ENCODE peak calls at places on chromosome 21, in nine cellular contexts. U is neural progenitor cell, P is fibroblast of lung, W is mammary epithelial cell, Q is HCT116, C is H1, I is GM23338, Y is endothelial cell of umbilical vein, V is K562. B is an unnamed sample. For H3K36me3, the result is how much of the 10 kb centered on the place peaks cover.

GRCh38 chr21:33231526-33231925 is 1.8 kb downstream of the IFNAR2 start:
- DNase-seq in C (no peak), I (no peak), V (no peak), P (no peak), W (no peak), U (no peak), Q (no peak), Y (no peak), B (no peak)

GRCh38 chr21:31874817-31875216 is 2.0 kb downstream of the HUNK start:
- DNase-seq in C (peak), Y (no peak), I (peak), U (peak), W (no peak), V (no peak), Q (no peak), P (no peak), B (no peak)

GRCh38 chr21:30233228-30233627 is 17.3 kb upstream of the CLDN8 start:
- DNase-seq in Y (no peak), P (no peak), I (no peak), Q (no peak), V (no peak), C (no peak), W (no peak), U (no peak), B (no peak)

GRCh38 chr21:33300701-33301631 is 23.8 kb upstream of the IFNAR1 start:
- DNase-seq in Q (no peak), P (no peak), W (no peak), I (no peak), C (peak), Y (peak), U (no peak), V (peak), B (no peak)

GRCh38 chr21:32090961-32091360 is 187.9 kb downstream of the MIS18A start:
- DNase-seq in W (no peak), Q (no peak), Y (no peak), V (no peak), U (no peak), I (no peak), C (no peak), P (no peak), B (no peak)

GRCh38 chr21:40385883-40386282 is 461.1 kb downstream of the DSCAM start:
- DNase-seq in I (no peak), U (no peak), Y (no peak), W (no peak), Q (no peak), V (no peak), P (no peak), C (no peak), B (no peak)

GRCh38 chr21:22743085-22743484 is 1744.9 kb downstream of the NCAM2 start:
- DNase-seq in Q (no peak), Y (no peak), I (no peak), P (no peak), V (no peak), C (no peak), U (no peak), W (no peak), B (no peak)

GRCh38 chr21:46094401-46095105 is 3.4 kb upstream of the COL6A2 start:
- DNase-seq in Q (no peak), I (no peak), V (no peak), U (no peak), W (no peak), C (no peak), P (no peak), Y (no peak), B (no peak)

GRCh38 chr21:26072891-26073615 is 97.5 kb downstream of the APP start:
- DNase-seq in Q (no peak), V (no peak), C (no peak), P (peak), I (no peak), W (peak), Y (no peak), U (no peak), B (no peak)

GRCh38 chr21:32843561-32843960 is 72.0 kb upstream of the PAXBP1 start:
- DNase-seq in W (no peak), C (no peak), Y (no peak), V (no peak), Q (no peak), I (no peak), U (no peak), P (no peak), B (no peak)

GRCh38 chr21:32096411-32096810 is 182.4 kb downstream of the MIS18A start:
- DNase-seq in U (peak), C (peak), W (no peak), Y (peak), V (peak), I (peak), Q (peak), P (no peak), B (peak)

GRCh38 chr21:14554948-14555347 is 8.8 kb upstream of the SAMSN1 start:
- DNase-seq in C (no peak), V (no peak), W (peak), Y (no peak), I (peak), U (no peak), P (no peak), Q (no peak), B (no peak)

GRCh38 chr21:45003331-45004058 is 63.7 kb downstream of the SLX9 start:
- DNase-seq in V (no peak), Q (no peak), U (peak), P (no peak), I (no peak), W (peak), C (no peak), Y (no peak), B (no peak)

GRCh38 chr21:36482673-36483072 is 2.8 kb upstream of the CLDN14 start:
- DNase-seq in P (no peak), I (no peak), Y (no peak), Q (no peak), V (no peak), C (no peak), U (no peak), W (no peak), B (no peak)
- TF ChIP-seq EZH2 in P (no peak), I (no peak), Y (no peak), Q (no peak), V (no peak), C (no peak), U (no peak), W (no peak), B (no peak)

GRCh38 chr21:20040768-20041167 is 957.4 kb upstream of the NCAM2 start:
- DNase-seq in Y (peak), P (no peak), U (no peak), Q (no peak), W (no peak), I (peak), V (no peak), C (no peak), B (no peak)
- TF ChIP-seq CTCF in Y (peak), P (no peak), U (peak), Q (no peak), W (no peak), I (peak), V (no peak), C (peak), B (no peak)

DNA sequence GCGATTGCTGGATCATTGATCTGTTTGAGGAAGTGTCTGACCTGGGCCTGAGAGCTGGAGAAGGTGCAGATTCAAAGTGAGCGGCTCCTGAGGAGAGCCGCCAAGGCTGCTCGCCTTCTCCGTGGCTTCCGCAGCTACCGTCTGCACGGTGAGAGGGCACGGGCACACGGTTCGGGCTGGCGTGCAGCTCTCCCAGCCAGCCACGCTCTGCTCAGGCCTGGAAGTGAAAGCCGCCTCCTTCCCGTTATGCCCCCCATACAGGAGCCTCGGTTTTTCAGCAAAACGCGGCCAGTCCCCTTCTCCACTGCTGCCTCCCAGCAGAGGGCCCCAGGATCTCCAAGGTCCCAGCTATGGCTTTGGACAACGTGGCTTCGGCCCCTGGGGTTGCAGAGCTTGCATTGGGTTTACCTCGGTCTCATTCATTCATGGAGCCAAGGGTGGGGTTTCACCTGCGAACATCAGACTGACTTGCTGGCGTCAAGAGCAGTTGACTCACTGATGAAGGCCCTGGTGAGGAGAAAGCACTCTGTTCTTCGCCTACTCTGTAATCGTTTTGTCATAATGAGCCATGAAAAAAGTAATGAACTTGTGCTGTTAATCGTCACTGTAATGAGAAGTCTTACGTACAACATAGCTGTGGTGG is 24.4 kb upstream of the PDXK start:
- DNase-seq in W (no peak), Q (no peak), C (no peak), V (no peak), P (no peak), I (no peak), Y (no peak), U (no peak), B (no peak)
- H3K36me3 ChIP-seq in W (under half), Q (under half), C (under half), V (half or more), P (under half), I (under half), Y (under half), U (under half), B (half or more)

DNA sequence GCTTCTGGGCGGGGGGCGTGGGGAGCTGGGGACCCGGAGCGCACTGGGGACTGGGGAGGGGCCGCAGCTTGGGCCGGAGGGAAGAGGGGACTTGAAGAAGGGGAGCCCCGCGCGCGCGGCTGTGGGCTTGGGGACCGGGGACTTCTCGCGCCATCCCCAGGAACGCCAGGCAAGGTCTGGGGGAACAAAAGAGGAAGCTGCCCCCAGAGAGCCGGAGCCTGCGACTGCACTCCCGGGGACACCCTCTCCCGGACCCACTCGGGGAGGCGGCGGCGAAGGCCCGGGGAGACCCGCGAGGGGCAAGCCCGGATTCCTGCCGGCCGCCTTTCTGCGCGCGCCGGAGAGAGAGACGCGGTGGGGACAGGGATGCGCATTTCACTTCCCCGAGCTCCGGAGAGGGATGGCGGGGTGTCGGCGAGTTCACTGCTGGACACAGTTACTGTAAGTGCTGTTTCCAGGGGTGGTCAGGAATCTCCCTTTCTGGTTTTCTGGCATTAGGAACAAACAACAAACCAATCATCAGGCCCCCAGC is 732 bp downstream of the ABCG1 start:
- DNase-seq in V (no peak), U (peak), I (peak), Y (no peak), C (peak), Q (no peak), P (no peak), W (no peak), B (peak)
- TF ChIP-seq EZH2 in V (no peak), U (no peak), I (no peak), Y (no peak), C (peak), Q (no peak), P (no peak), W (no peak), B (no peak)

DNA sequence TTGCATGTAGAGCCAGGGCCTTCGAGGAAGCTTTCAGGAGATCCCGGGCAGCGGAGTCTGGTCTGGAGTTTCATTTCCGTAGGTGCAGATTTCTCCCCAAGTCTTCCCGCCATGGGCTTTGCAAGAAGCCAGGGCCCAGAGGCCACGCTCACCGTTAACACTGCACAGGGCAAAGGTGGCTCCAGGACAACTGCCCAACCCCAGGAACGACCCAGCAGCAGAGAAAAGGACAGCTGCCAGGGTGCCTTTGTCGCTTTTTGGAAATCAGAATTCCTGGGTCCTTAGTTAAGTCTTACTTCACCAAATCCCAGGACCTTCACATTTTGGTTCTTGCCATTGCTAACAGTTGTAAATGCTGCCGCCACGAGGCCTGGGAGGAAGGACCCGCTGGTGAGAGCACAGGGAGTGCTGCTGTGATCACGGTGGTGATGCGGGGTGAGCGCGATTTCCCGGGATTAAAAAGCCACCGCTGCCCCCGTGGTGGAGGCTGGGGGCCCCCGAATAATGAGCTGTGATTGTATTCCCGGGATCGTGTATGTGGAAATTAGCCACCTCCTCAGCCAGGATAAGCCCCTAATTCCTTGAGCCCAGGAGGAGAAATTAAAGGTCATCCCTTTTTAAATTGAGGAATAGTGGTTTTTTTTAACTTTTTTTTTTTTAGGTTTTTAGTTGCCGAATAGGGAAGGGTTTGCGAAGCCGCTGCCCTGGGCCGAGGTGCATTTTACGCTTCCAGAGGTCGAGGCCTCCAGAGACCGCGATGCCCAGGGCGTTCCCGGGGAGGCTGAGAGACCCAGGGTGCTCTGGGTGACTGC is 8.2 kb downstream of the SIM2 start:
- DNase-seq in V (no peak), P (peak), U (peak), C (peak), Y (no peak), I (peak), Q (no peak), W (no peak), B (peak)
- TF ChIP-seq CTCF in V (peak), P (no peak), U (peak), C (no peak), Y (no peak), I (peak), Q (no peak), W (peak), B (peak)

DNA sequence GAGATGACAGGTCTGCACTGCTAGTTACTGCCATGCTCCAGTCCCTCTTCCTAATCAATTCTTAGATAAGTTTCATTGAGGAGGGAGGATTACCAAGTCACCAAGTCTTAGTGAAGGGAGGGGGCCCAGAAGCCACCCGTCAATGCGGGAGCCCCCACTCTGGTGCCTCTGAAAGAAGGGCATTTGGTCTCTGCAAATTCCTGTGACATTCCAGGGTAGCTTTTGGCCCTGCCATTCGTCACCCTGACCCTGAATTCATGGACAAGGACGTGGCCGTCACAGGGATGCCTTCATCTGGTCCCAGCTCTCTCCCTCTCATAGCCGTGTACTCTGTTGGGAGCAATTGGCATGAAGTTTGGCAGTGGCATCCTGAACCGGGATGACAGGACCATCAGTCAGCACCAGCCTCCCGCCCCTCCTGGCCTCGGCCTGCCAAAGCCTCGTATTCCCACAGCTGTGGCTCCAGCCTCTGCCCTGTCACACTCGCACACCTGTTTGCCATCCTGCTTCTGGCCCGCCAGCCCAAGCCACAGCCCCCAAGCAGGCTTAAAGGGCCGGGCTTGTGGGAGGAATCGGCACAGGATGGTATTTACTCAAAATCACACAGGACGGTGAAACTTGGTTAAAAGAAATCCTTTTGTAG is 150.7 kb downstream of the CLIC6 start:
- DNase-seq in I (no peak), Q (no peak), P (no peak), C (no peak), U (no peak), W (no peak), Y (no peak), V (no peak), B (no peak)
- H3K36me3 ChIP-seq in I (under half), Q (under half), P (under half), C (under half), U (under half), W (under half), Y (under half), V (half or more), B (under half)

GRCh38 chr21:37914211-37914900 is 1.9 kb downstream of the KCNJ6 start:
- DNase-seq in W (peak), Q (no peak), P (peak), U (peak), C (peak), V (peak), I (peak), Y (no peak), B (no peak)
- TF ChIP-seq EZH2 in W (no peak), Q (no peak), P (no peak), U (no peak), C (no peak), V (no peak), I (no peak), Y (no peak), B (no peak)

GRCh38 chr21:27108228-27108627 is 141.3 kb upstream of the ADAMTS5 start:
- DNase-seq in Y (no peak), P (peak), U (no peak), W (peak), I (no peak), Q (no peak), C (no peak), V (no peak), B (no peak)

GRCh38 chr21:27110956-27111355 is 144.1 kb upstream of the ADAMTS5 start:
- DNase-seq in C (no peak), V (no peak), U (no peak), P (no peak), Y (no peak), Q (no peak), W (no peak), I (no peak), B (no peak)

DNA sequence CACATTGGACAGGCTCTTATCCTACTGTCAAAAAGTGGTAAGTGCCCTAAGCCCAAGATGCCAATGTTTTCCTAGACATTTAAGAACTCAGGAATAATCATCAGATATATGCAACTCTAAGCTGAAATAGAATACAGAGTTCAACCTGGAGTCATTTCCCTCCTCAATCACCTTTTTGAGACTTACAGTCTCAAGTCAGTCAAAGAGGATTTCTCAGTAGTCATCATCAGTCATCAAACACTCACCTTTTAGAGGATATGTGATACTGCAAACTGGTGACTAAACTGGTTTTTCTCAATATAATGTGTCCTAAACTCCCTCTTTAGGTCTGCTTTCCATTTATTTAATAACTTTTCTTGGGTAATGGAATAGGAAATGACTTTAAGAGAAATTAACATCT is 145.3 kb upstream of the ADAMTS5 start:
- DNase-seq in W (peak), U (no peak), Q (no peak), C (no peak), V (no peak), I (no peak), P (no peak), Y (no peak), B (no peak)
- TF ChIP-seq CTCF in W (no peak), U (no peak), Q (no peak), C (no peak), V (no peak), I (no peak), P (no peak), Y (no peak), B (no peak)

B was measured in A673.